ENCODE peak calls at places on chromosomes 4 and X, in six cellular contexts. P is lower leg skin; X is cardiac muscle cell; B is naive thymus-derived CD4-positive, alpha-beta T cell; D is astrocyte of the spinal cord; Q is psoas muscle. A is an unnamed sample.

GRCh38 chrX:139930923-139931645 is 1.8 kb downstream of the ATP11C start:
- DNase-seq in P (no peak), X (peak; percentile 22), D (no peak), B (peak; percentile 14), Q (no peak), A (peak; percentile 54)

GRCh38 chr4:184110452-184110851 is 107.2 kb downstream of the ENPP6 start:
- DNase-seq in P (no peak), Q (no peak), B (no peak), D (no peak), X (no peak), A (no peak)

GRCh38 chrX:48754124-48754667 is 7.4 kb upstream of the GLOD5 start:
- DNase-seq in D (no peak), Q (no peak), B (no peak), P (no peak), X (no peak), A (no peak)

GRCh38 chrX:13140007-13140406 is 95.6 kb upstream of the FAM9C start:
- DNase-seq in B (no peak), P (no peak), Q (no peak), X (no peak), D (no peak), A (no peak)

GRCh38 chrX:13938053-13938765 is 91.5 kb downstream of the GEMIN8 start:
- DNase-seq in X (peak; percentile 64), Q (peak; percentile 21), P (no peak), B (no peak), D (no peak), A (peak; percentile 15)

GRCh38 chr4:182174979-182175378 is 68.2 kb upstream of the TENM3 start:
- DNase-seq in P (no peak), X (no peak), D (no peak), B (no peak), Q (no peak), A (no peak)

GRCh38 chrX:12080265-12080664 is 58.0 kb upstream of the FRMPD4 start:
- DNase-seq in X (peak; percentile 46), P (no peak), B (no peak), Q (no peak), D (peak; percentile 26), A (no peak)

GRCh38 chr4:163991268-163991667 is 496.8 kb downstream of the TMA16 start:
- DNase-seq in Q (no peak), X (no peak), D (peak; percentile 17), P (no peak), B (no peak), A (no peak)

GRCh38 chrX:110569506-110569905 is 210.9 kb downstream of the RTL9 start:
- DNase-seq in P (no peak), X (no peak), B (no peak), Q (no peak), D (peak; percentile 23), A (no peak)

GRCh38 chr4:174490356-174490969 is 31.8 kb downstream of the HPGD start:
- DNase-seq in D (peak; percentile 68), X (no peak), Q (no peak), B (no peak), P (no peak), A (no peak)

GRCh38 chr4:88690355-88690754 is 7.3 kb downstream of the NAP1L5 start:
- DNase-seq in B (no peak), P (no peak), X (no peak), Q (no peak), D (no peak), A (no peak)

GRCh38 chr4:42436950-42437349 is 39.7 kb downstream of the SHISA3 start:
- DNase-seq in D (no peak), X (no peak), P (no peak), B (no peak), Q (no peak), A (no peak)

GRCh38 chr4:6064383-6064782 is 46.2 kb upstream of the C4orf50 start:
- DNase-seq in X (no peak), D (no peak), B (no peak), P (no peak), Q (no peak), A (no peak)

GRCh38 chrX:47662144-47662657 is 3.2 kb upstream of the UXT start:
- DNase-seq in D (peak; percentile 80), P (no peak), Q (no peak), B (no peak), X (no peak), A (no peak)

GRCh38 chrX:134158821-134159512 is 78.0 kb upstream of the CCDC160 start:
- DNase-seq in P (no peak), B (no peak), D (peak; percentile 34), X (no peak), Q (no peak), A (no peak)

GRCh38 chr4:38489924-38490639 is 173.9 kb upstream of the KLF3 start:
- DNase-seq in X (no peak), P (no peak), Q (no peak), B (peak; percentile 26), D (peak; percentile 43), A (no peak)

GRCh38 chr4:53150631-53151488 is 215.0 kb downstream of the SCFD2 start:
- DNase-seq in B (no peak), X (no peak), D (peak; percentile 17), P (no peak), Q (no peak), A (no peak)

GRCh38 chrX:136156560-136157117 is 9.3 kb downstream of the FHL1 start:
- DNase-seq in X (no peak), P (no peak), D (no peak), Q (no peak), B (no peak), A (no peak)
- H3K4me3 ChIP-seq in X (no peak overlapping the region), P (no peak overlapping the region), D (no peak overlapping the region), Q (no peak overlapping the region), B (no peak overlapping the region), A (no peak overlapping the region)

GRCh38 chr4:67727124-67727850 is 26.3 kb upstream of the UBA6 start:
- DNase-seq in P (no peak), D (peak; percentile 79), Q (no peak), B (no peak), X (no peak), A (no peak)

GRCh38 chr4:67721770-67722597 is 21.0 kb upstream of the UBA6 start:
- DNase-seq in X (no peak), Q (no peak), D (peak; percentile 44), B (no peak), P (no peak), A (no peak)

GRCh38 chr4:67723949-67724348 is 23.0 kb upstream of the UBA6 start:
- DNase-seq in B (no peak), D (no peak), Q (no peak), X (no peak), P (no peak), A (no peak)

GRCh38 chr4:67725981-67726380 is 25.0 kb upstream of the UBA6 start:
- DNase-seq in Q (no peak), X (no peak), P (no peak), B (no peak), D (peak; percentile 67), A (no peak)

DNA sequence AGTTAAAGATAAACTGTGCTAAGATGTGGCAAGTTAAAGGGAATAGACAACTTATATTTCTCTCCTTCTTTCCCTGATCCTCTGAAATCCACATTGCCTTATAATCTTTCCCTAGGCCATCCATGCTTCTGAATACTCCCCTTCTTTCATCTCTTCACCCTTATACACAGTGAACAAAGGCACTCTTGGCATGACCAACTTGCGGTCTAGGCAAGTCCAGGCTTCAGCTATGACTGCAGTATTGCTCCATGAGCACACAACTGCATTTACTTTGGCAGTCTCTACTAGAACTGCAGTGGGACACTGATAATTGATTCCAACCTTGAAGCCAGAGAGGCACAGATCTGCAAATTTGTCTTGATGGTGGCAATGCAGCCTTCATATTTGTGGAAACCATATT is 24.2 kb upstream of the UBA6 start:
- DNase-seq in D (peak; percentile 32), X (no peak), P (no peak), B (no peak), Q (no peak), A (no peak)
- H3K4me3 ChIP-seq in D (no peak overlapping the region), X (no peak overlapping the region), P (no peak overlapping the region), B (no peak overlapping the region), Q (no peak overlapping the region), A (no peak overlapping the region)

GRCh38 chr4:152587127-152587526 is 51.2 kb upstream of the FBXW7 start:
- DNase-seq in P (no peak), Q (no peak), B (no peak), X (no peak), D (no peak), A (no peak)

GRCh38 chr4:152581536-152582160 is 45.8 kb upstream of the FBXW7 start:
- DNase-seq in P (no peak), D (no peak), Q (no peak), X (no peak), B (no peak), A (no peak)

GRCh38 chr4:152586668-152587067 is 50.8 kb upstream of the FBXW7 start:
- DNase-seq in B (no peak), P (no peak), Q (no peak), D (no peak), X (no peak), A (no peak)

GRCh38 chr4:152588869-152589268 is 53.0 kb upstream of the FBXW7 start:
- DNase-seq in Q (no peak), X (no peak), D (no peak), P (no peak), B (no peak), A (no peak)

DNA sequence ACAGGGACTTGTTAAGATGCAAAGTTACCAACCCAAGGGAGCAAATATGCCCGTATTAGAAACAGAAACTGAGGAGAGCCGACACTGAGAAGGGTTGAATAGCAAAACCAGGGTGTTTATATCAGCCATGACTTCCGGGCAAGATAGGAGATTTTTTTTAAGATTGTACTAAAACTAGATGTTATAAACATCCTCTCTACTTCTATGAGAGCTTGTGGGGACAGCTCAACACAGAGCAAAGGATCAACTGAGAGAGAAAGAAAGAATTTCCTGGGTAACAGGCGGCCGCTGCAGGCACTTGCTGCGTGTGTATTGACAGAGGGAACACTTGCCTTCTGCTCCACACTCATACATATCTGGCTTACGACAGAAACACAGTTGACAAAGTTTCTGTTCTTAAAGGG is 49.1 kb upstream of the FBXW7 start:
- DNase-seq in D (no peak), B (peak; percentile 7), X (no peak), P (no peak), Q (no peak), A (no peak)
- H3K4me3 ChIP-seq in D (no peak overlapping the region), B (peak overlapping the region; percentile 14), X (no peak overlapping the region), P (no peak overlapping the region), Q (no peak overlapping the region), A (peak overlapping the region; percentile 41)

GRCh38 chrX:10741003-10741402 is 120.6 kb upstream of the MID1 start:
- DNase-seq in D (no peak), Q (no peak), X (no peak), P (no peak), B (no peak), A (no peak)

GRCh38 chrX:10744011-10744410 is 123.6 kb upstream of the MID1 start:
- DNase-seq in Q (no peak), P (no peak), D (no peak), X (no peak), B (no peak), A (no peak)

GRCh38 chrX:10741496-10742048 is 121.2 kb upstream of the MID1 start:
- DNase-seq in Q (no peak), B (no peak), P (no peak), D (no peak), X (no peak), A (no peak)
- H3K4me3 ChIP-seq in Q (no peak overlapping the region), B (no peak overlapping the region), P (no peak overlapping the region), D (no peak overlapping the region), X (no peak overlapping the region), A (no peak overlapping the region)